ENCODE peak calls at places on chromosomes 3 and 15, in four cellular contexts. H is A549, Z is body of pancreas, G is sigmoid colon. U is an unnamed sample.

GRCh38 chr15:78685925-78686324 is 44.9 kb upstream of the CHRNB4 start:
- DNase-seq in Z (no peak), H (no peak), G (no peak), U (no peak)

GRCh38 chr15:64070106-64070505 is 23.5 kb downstream of the CIAO2A start:
- DNase-seq in H (no peak), Z (no peak), G (no peak), U (no peak)

GRCh38 chr3:33100229-33100628 is 3.3 kb upstream of the GLB1 start:
- DNase-seq in Z (no peak), G (no peak), H (no peak), U (no peak)

GRCh38 chr15:29747837-29748417 is 74.3 kb downstream of the TJP1 start:
- DNase-seq in Z (no peak), G (no peak), H (no peak), U (no peak)

GRCh38 chr15:100973351-100974034 is 54.3 kb downstream of the LRRK1 start:
- DNase-seq in G (no peak), H (no peak), Z (no peak), U (no peak)

GRCh38 chr3:10474847-10475246 is 30.5 kb downstream of the ATP2B2 start:
- DNase-seq in G (no peak), H (no peak), Z (no peak), U (no peak)

GRCh38 chr15:91338763-91339162 is 238.7 kb downstream of the SV2B start:
- DNase-seq in Z (no peak), G (no peak), H (no peak), U (peak)

GRCh38 chr3:167855306-167855705 is 119.8 kb downstream of the SERPINI1 start:
- DNase-seq in Z (no peak), G (no peak), H (no peak), U (no peak)

GRCh38 chr3:45234250-45234649 is 8.2 kb upstream of the TMEM158 start:
- DNase-seq in Z (no peak), H (no peak), G (no peak), U (no peak)

GRCh38 chr3:144332866-144333265 is 361.2 kb downstream of the DIPK2A start:
- DNase-seq in G (no peak), Z (no peak), H (no peak), U (no peak)

GRCh38 chr3:136152176-136152843 is 43.8 kb downstream of the MSL2 start:
- DNase-seq in H (no peak), Z (no peak), G (no peak), U (no peak)

GRCh38 chr15:90818251-90819210 is 49.9 kb upstream of the FURIN start:
- DNase-seq in Z (no peak), G (peak), H (no peak), U (peak)

GRCh38 chr3:61333562-61333961 is 82.3 kb upstream of the FHIT start:
- DNase-seq in Z (no peak), H (no peak), G (no peak), U (no peak)

GRCh38 chr3:100893590-100893989 is 99.6 kb downstream of the ABI3BP start:
- DNase-seq in Z (no peak), H (no peak), G (no peak), U (no peak)

GRCh38 chr15:58988011-58988785 is 735 bp downstream of the RNF111 start:
- DNase-seq in G (peak), H (peak), Z (peak), U (peak)

GRCh38 chr3:62803276-62803675 is 71.9 kb downstream of the CADPS start:
- DNase-seq in Z (no peak), H (no peak), G (no peak), U (no peak)

GRCh38 chr3:100480111-100480510 is 12.3 kb upstream of the TMEM45A start:
- DNase-seq in H (no peak), Z (no peak), G (no peak), U (no peak)

GRCh38 chr3:11661827-11662226 is 18.1 kb upstream of the VGLL4 start:
- DNase-seq in G (no peak), Z (peak), H (no peak), U (peak)

GRCh38 chr3:152554980-152555379 is 280.0 kb upstream of the P2RY1 start:
- DNase-seq in G (no peak), H (no peak), Z (no peak), U (no peak)

GRCh38 chr3:152547153-152547552 is 278.4 kb downstream of the MBNL1 start:
- DNase-seq in G (no peak), Z (no peak), H (no peak), U (no peak)

GRCh38 chr3:152550284-152550683 is 281.6 kb downstream of the MBNL1 start:
- DNase-seq in H (no peak), G (no peak), Z (no peak), U (peak)
- TF ChIP-seq POLR2A in H (no peak), G (no peak), Z (no peak), U (no peak)

GRCh38 chr15:93028111-93028631 is 60.8 kb downstream of the RGMA start:
- DNase-seq in G (peak), H (no peak), Z (peak), U (no peak)

GRCh38 chr15:93029613-93030429 is 59.2 kb downstream of the RGMA start:
- DNase-seq in Z (peak), H (no peak), G (peak), U (no peak)

GRCh38 chr15:93027413-93027812 is 61.6 kb downstream of the RGMA start:
- DNase-seq in G (peak), Z (no peak), H (no peak), U (no peak)

GRCh38 chr15:93030430-93031102 is 58.4 kb downstream of the RGMA start:
- DNase-seq in H (peak), G (peak), Z (peak), U (peak)

GRCh38 chr15:93028632-93029612 is 60.1 kb downstream of the RGMA start:
- DNase-seq in G (peak), Z (peak), H (no peak), U (no peak)
- TF ChIP-seq POLR2A in G (no peak), Z (peak), H (no peak), U (no peak)

GRCh38 chr3:13420051-13420816 is at the start of gene NUP210:
- DNase-seq in G (no peak), H (peak), Z (peak), U (peak)
- TF ChIP-seq POLR2A in G (no peak), H (peak), Z (no peak), U (peak)

GRCh38 chr3:126913524-126913923 is 69.4 kb upstream of the PLXNA1 start:
- DNase-seq in Z (no peak), H (no peak), G (no peak), U (no peak)

GRCh38 chr3:126910231-126910630 is 72.7 kb upstream of the PLXNA1 start:
- DNase-seq in H (no peak), G (peak), Z (no peak), U (no peak)

GRCh38 chr3:126912491-126913195 is 70.3 kb upstream of the PLXNA1 start:
- DNase-seq in G (no peak), H (no peak), Z (no peak), U (no peak)

GRCh38 chr3:126912027-126912422 is 70.9 kb upstream of the PLXNA1 start:
- DNase-seq in H (no peak), Z (no peak), G (no peak), U (no peak)

DNA sequence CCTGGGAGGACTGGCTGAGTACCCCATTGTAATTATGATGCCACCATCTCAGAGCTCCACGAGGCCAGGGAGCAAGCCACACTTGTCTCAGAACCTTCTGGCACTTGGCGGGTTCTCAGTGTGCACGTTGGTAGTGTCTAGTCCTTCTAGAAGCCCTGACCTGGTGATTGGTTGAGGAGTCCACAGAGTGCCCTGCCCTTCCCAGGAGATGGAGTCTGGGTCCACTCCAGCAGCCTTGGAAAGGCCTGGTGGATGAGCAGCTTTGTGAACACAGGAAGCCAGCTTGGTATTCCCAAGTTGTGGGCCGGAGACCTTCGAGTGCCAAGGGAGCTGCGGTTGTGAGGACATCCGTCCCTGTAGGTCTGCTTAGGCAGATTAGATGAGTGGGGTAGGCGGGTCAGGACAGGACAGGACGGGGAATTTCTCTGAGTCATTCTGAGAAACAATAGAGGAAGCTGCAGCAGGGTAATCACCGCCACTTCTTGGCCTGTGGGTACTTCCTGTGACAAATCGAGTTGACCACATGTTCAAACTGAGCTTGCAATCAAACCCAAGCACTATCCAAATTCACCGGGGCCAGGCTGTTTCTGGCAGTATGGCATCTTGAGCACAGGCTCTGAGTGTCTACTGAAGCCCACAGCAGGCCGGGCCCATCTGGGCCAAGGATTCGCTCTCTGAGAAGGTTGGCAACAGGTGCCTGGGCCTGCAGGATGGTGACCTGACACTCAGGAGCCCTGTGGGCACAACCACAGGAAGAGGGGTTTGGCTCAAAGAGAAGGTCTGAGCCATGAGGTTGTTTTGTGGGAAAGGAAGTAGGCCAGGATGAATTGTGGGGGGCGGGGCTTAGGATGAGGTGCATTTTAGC is 71.5 kb upstream of the PLXNA1 start:
- DNase-seq in G (no peak), Z (no peak), H (peak), U (peak)
- TF ChIP-seq POLR2A in G (no peak), Z (peak), H (no peak), U (no peak)

GRCh38 chr15:45185069-45185779 is 2.5 kb downstream of the SHF start:
- DNase-seq in Z (no peak), G (no peak), H (no peak), U (no peak)

GRCh38 chr15:45186771-45187577 is 792 bp downstream of the SHF start:
- DNase-seq in H (no peak), G (no peak), Z (no peak), U (no peak)

GRCh38 chr15:45187578-45187893 is 230 bp downstream of the SHF start:
- DNase-seq in G (no peak), Z (no peak), H (no peak), U (no peak)

GRCh38 chr15:45185903-45186770 is 1.6 kb downstream of the SHF start:
- DNase-seq in G (no peak), Z (no peak), H (no peak), U (no peak)

DNA sequence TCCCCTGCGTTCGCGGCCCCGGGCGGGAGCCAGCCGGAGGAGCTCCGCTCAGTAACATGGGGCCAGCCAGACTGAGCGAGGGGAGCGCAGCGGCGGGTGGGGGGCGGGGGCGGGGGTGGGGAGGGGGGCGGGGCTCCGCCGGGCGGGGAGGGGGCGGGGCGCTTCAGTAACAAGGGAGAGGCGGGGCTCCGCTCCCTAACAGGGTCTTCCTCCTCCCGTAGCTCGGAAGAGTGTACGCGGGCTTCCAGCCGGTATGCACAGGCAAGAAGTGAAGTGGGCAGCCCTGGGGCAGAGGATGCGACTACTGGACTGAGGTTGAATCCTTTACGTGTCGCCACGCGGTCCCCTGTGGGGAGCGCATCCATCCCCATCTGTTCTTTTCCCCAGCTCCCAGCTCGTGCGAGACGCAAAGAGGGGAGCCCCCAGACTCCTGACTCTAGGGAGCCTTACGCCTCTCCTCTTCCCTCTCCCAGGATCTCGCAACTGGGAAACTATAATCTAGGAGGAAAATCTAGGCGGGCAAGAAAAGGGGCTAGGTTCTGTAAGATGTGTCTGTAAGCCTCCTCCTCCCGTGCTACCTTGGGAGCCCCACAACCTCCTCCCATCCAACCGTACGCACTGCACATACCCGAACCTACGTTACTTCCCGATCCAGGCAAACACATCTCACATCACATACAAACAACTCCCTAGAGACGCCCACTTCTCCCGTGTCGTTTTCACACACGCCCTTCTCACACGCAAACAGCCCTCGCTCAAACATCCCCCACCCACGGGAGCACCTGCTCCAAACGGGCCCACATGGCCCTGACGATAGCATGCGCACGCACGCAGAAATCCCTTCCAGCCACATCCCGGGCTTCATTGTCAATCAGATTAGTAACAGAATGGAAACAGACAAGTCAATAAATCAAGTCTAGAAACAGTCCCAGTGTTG is at the start of gene SHF:
- DNase-seq in G (peak), H (peak), Z (no peak), U (peak)
- TF ChIP-seq POLR2A in G (no peak), H (no peak), Z (peak), U (no peak)

GRCh38 chr3:65339160-65339559 is 651.4 kb upstream of the ADAMTS9 start:
- DNase-seq in H (no peak), G (no peak), Z (no peak), U (no peak)
- TF ChIP-seq POLR2A in H (no peak), G (no peak), Z (no peak), U (no peak)

GRCh38 chr3:4982773-4983738 is 3.8 kb downstream of the BHLHE40 start:
- DNase-seq in Z (no peak), H (no peak), G (no peak), U (no peak)

GRCh38 chr3:4980229-4981159 is 1.3 kb downstream of the BHLHE40 start:
- DNase-seq in H (peak), G (peak), Z (peak), U (peak)

GRCh38 chr3:4981160-4981687 is 2.0 kb downstream of the BHLHE40 start:
- DNase-seq in H (no peak), G (no peak), Z (no peak), U (no peak)

GRCh38 chr3:4983739-4984510 is 4.7 kb downstream of the BHLHE40 start:
- DNase-seq in G (no peak), Z (peak), H (no peak), U (peak)

GRCh38 chr3:4981688-4982494 is 2.7 kb downstream of the BHLHE40 start:
- DNase-seq in Z (peak), H (no peak), G (no peak), U (peak)
- TF ChIP-seq POLR2A in Z (peak), H (no peak), G (no peak), U (peak)